ENCODE peak calls at places on chromosomes 16 and 17, in eight cellular contexts. F is memory B cell; G is activated naive CD8-positive, alpha-beta T cell treated with anti-CD3 and anti-CD28 coated beads, Interleukin-2, amount 10 ng/mL, durations not matched to agents 7 days and 5 days; H is left cardiac atrium; X is Panc1; O is omental fat pad; P is lower lobe of right lung; V is activated CD8-positive, alpha-beta T cell treated with anti-CD3 and anti-CD28 coated beads, Interleukin-2, amount 10 ng/mL, durations not matched to agents 7 days and 5 days. Q is an unnamed sample.

GRCh38 chr16:28846933-28847273 is 755 bp upstream of the TUFM start:
- ATAC-seq in G (peak; percentile 4), V (peak; percentile 16), F (no peak), P (peak; percentile 19), H (peak; percentile 22), O (no peak), X (peak; percentile 32), Q (peak; percentile 7)

GRCh38 chr16:25838724-25839186 is 147.0 kb downstream of the HS3ST4 start:
- ATAC-seq in G (no peak), H (no peak), F (no peak), V (peak; percentile 23), O (no peak), P (peak; percentile 64), X (peak; percentile 73), Q (no peak)

GRCh38 chr17:6450926-6451717 is 6.9 kb downstream of the PIMREG start:
- ATAC-seq in P (no peak), H (no peak), G (no peak), O (no peak), V (no peak), F (no peak), X (no peak), Q (no peak)

GRCh38 chr17:42110301-42111264 is 1.9 kb downstream of the DHX58 start:
- ATAC-seq in G (no peak), O (no peak), F (no peak), V (no peak), X (no peak), P (no peak), H (no peak), Q (no peak)

GRCh38 chr16:27506771-27507170 is 42.9 kb downstream of the GTF3C1 start:
- ATAC-seq in P (no peak), O (no peak), H (no peak), F (no peak), V (no peak), X (no peak), G (no peak), Q (no peak)

GRCh38 chr16:3112881-3113574 is 642 bp downstream of the ZNF205 start:
- ATAC-seq in O (no peak), F (no peak), V (no peak), X (peak; percentile 5), H (peak; percentile 34), G (no peak), P (peak; percentile 5), Q (peak; percentile 7)

GRCh38 chr16:74825016-74825415 is 50.4 kb upstream of the FA2H start:
- ATAC-seq in F (no peak), X (no peak), V (no peak), H (no peak), P (no peak), G (no peak), O (no peak), Q (no peak)

GRCh38 chr16:2764718-2765117 is 12.3 kb downstream of the SRRM2 start:
- ATAC-seq in O (no peak), P (no peak), V (no peak), F (no peak), G (no peak), H (no peak), X (no peak), Q (no peak)

GRCh38 chr17:57735230-57735629 is 9.9 kb downstream of the CCDC182 start:
- ATAC-seq in V (no peak), O (no peak), X (no peak), H (no peak), G (no peak), P (no peak), F (no peak), Q (no peak)

GRCh38 chr17:29089601-29090044 is 46.7 kb downstream of the PIPOX start:
- ATAC-seq in P (no peak), F (no peak), O (no peak), X (no peak), H (no peak), G (no peak), V (no peak), Q (no peak)